ENCODE peak calls at places on chromosomes 11 and 22, in eight cellular contexts. F is body of pancreas, A is EL, C is B cell, J is GM12865, I is GM13977, L is H54, X is iris pigment epithelial cell. D is an unnamed sample.

GRCh38 chr11:75334976-75335375 is 16.5 kb downstream of the ARRB1 start:
- DNase-seq in F (peak), I (no peak), C (no peak), L (no peak), J (no peak), A (no peak), X (no peak), D (no peak)

GRCh38 chr11:102312656-102313055 is 4.6 kb upstream of the BIRC3 start:
- DNase-seq in I (no peak), C (no peak), X (peak), A (no peak), L (no peak), F (no peak), J (no peak), D (no peak)

GRCh38 chr11:119389611-119390254 is 8.2 kb upstream of the USP2 start:
- DNase-seq in A (no peak), X (no peak), L (no peak), F (no peak), J (peak), C (peak), I (peak), D (no peak)

GRCh38 chr22:44497218-44497903 is 672 bp downstream of the RTL6 start:
- DNase-seq in J (no peak), L (no peak), I (no peak), F (peak), C (no peak), A (peak), X (peak), D (peak)

GRCh38 chr22:38107692-38108515 is 2.6 kb downstream of the BAIAP2L2 start:
- DNase-seq in I (no peak), C (no peak), F (peak), X (no peak), J (no peak), A (peak), L (no peak), D (no peak)

GRCh38 chr22:46560696-46561295 is 23.4 kb upstream of the CELSR1 start:
- DNase-seq in I (no peak), C (no peak), F (no peak), X (no peak), L (no peak), A (no peak), J (no peak), D (no peak)

GRCh38 chr11:103326070-103326794 is 217.0 kb downstream of the DYNC2H1 start:
- DNase-seq in C (peak), J (peak), A (peak), X (peak), L (peak), I (peak), F (peak), D (peak)

GRCh38 chr11:36367806-36368680 is 72.0 kb downstream of the PRR5L start:
- DNase-seq in L (no peak), X (no peak), C (no peak), A (no peak), F (no peak), J (no peak), I (no peak), D (no peak)

GRCh38 chr11:4881860-4882500 is at the start of gene OR51T1:
- DNase-seq in J (no peak), L (no peak), F (no peak), C (no peak), X (peak), I (no peak), A (no peak), D (no peak)

GRCh38 chr22:48802576-48802975 is 1025.1 kb downstream of the BRD1 start:
- DNase-seq in J (no peak), L (no peak), A (no peak), X (no peak), C (no peak), I (no peak), F (no peak), D (no peak)

GRCh38 chr22:19291218-19291579 is 320 bp downstream of the CLTCL1 start:
- DNase-seq in I (peak), X (no peak), A (peak), C (peak), L (no peak), J (peak), F (peak), D (no peak)

GRCh38 chr11:82174610-82175009 is 559.1 kb downstream of the FAM181B start:
- DNase-seq in X (no peak), I (no peak), J (no peak), A (no peak), F (no peak), L (no peak), C (no peak), D (no peak)

GRCh38 chr11:134501406-134502152 is 89.5 kb upstream of the B3GAT1 start:
- DNase-seq in L (no peak), X (no peak), J (no peak), F (no peak), I (no peak), A (no peak), C (no peak), D (no peak)

GRCh38 chr11:76209956-76210885 is 3.9 kb upstream of the WNT11 start:
- DNase-seq in F (peak), L (no peak), J (peak), X (peak), A (peak), C (peak), I (no peak), D (no peak)

GRCh38 chr22:39739338-39740027 is 154.1 kb downstream of the ENTHD1 start:
- DNase-seq in I (no peak), J (peak), C (no peak), X (no peak), F (no peak), L (no peak), A (no peak), D (no peak)

GRCh38 chr11:36362902-36363301 is 66.8 kb downstream of the PRR5L start:
- DNase-seq in F (no peak), L (peak), C (no peak), A (peak), J (no peak), I (no peak), X (peak), D (no peak)

GRCh38 chr11:24697722-24698121 is 200.9 kb downstream of the LUZP2 start:
- DNase-seq in F (no peak), C (no peak), J (no peak), A (peak), X (peak), I (no peak), L (no peak), D (no peak)

GRCh38 chr11:726278-726915 is 20.4 kb downstream of the EPS8L2 start:
- DNase-seq in J (peak), X (peak), L (no peak), F (peak), C (peak), A (no peak), I (peak), D (peak)

GRCh38 chr11:120550007-120550406 is 38.5 kb downstream of the GRIK4 start:
- DNase-seq in A (no peak), X (no peak), F (no peak), I (no peak), J (no peak), L (no peak), C (no peak), D (no peak)

D was measured in 8988T.